ENCODE peak calls at places on chromosome 21, in four cellular contexts. One of them, this sample, is unnamed.

GRCh38 chr21:38440746-38441145 is 57.5 kb downstream of the ERG start:
- DNase-seq in GM12878: no peak
- DNase-seq in K562: no peak
- DNase-seq in H1: no peak
- DNase-seq in this sample: peak

GRCh38 chr21:39924577-39925308 is 57.5 kb downstream of the PCP4 start:
- DNase-seq in GM12878: no peak
- DNase-seq in H1: peak
- DNase-seq in K562: no peak
- DNase-seq in this sample: no peak

GRCh38 chr21:34796518-34797201 is 127.9 kb downstream of the CLIC6 start:
- DNase-seq in K562: no peak
- DNase-seq in GM12878: no peak
- DNase-seq in H1: no peak
- DNase-seq in this sample: peak

GRCh38 chr21:38524168-38525153 is 26.2 kb upstream of the ERG start:
- DNase-seq in H1: no peak
- DNase-seq in K562: no peak
- DNase-seq in GM12878: no peak
- DNase-seq in this sample: peak

GRCh38 chr21:46636550-46637289 is 1.2 kb downstream of the PRMT2 start:
- DNase-seq in K562: no peak
- DNase-seq in GM12878: no peak
- DNase-seq in H1: no peak
- DNase-seq in this sample: no peak

GRCh38 chr21:36430841-36431240 is 45.6 kb downstream of the CHAF1B start:
- DNase-seq in GM12878: no peak
- DNase-seq in H1: no peak
- DNase-seq in K562: no peak
- DNase-seq in this sample: no peak

GRCh38 chr21:37064841-37065240 is 8.0 kb downstream of the PIGP start:
- DNase-seq in K562: no peak
- DNase-seq in H1: no peak
- DNase-seq in GM12878: no peak
- DNase-seq in this sample: no peak

GRCh38 chr21:38927776-38928175 is 122.0 kb downstream of the ETS2 start:
- DNase-seq in H1: no peak
- DNase-seq in GM12878: no peak
- DNase-seq in K562: no peak
- DNase-seq in this sample: no peak

GRCh38 chr21:40445349-40445921 is 401.5 kb downstream of the DSCAM start:
- DNase-seq in H1: no peak
- DNase-seq in K562: no peak
- DNase-seq in GM12878: no peak
- DNase-seq in this sample: no peak

GRCh38 chr21:31052489-31053142 is 14.3 kb upstream of the KRTAP19-8 start:
- DNase-seq in K562: no peak
- DNase-seq in H1: no peak
- DNase-seq in GM12878: no peak
- DNase-seq in this sample: no peak

GRCh38 chr21:25708467-25709065 is 26.1 kb downstream of the ATP5PF start:
- DNase-seq in GM12878: no peak
- DNase-seq in K562: peak
- DNase-seq in H1: no peak
- DNase-seq in this sample: peak

GRCh38 chr21:46352913-46353312 is 29.0 kb downstream of the PCNT start:
- DNase-seq in K562: no peak
- DNase-seq in H1: no peak
- DNase-seq in GM12878: no peak
- DNase-seq in this sample: no peak

GRCh38 chr21:35095859-35096291 is 46.8 kb upstream of the RUNX1 start:
- DNase-seq in K562: no peak
- DNase-seq in H1: no peak
- DNase-seq in GM12878: no peak
- DNase-seq in this sample: no peak

DNA sequence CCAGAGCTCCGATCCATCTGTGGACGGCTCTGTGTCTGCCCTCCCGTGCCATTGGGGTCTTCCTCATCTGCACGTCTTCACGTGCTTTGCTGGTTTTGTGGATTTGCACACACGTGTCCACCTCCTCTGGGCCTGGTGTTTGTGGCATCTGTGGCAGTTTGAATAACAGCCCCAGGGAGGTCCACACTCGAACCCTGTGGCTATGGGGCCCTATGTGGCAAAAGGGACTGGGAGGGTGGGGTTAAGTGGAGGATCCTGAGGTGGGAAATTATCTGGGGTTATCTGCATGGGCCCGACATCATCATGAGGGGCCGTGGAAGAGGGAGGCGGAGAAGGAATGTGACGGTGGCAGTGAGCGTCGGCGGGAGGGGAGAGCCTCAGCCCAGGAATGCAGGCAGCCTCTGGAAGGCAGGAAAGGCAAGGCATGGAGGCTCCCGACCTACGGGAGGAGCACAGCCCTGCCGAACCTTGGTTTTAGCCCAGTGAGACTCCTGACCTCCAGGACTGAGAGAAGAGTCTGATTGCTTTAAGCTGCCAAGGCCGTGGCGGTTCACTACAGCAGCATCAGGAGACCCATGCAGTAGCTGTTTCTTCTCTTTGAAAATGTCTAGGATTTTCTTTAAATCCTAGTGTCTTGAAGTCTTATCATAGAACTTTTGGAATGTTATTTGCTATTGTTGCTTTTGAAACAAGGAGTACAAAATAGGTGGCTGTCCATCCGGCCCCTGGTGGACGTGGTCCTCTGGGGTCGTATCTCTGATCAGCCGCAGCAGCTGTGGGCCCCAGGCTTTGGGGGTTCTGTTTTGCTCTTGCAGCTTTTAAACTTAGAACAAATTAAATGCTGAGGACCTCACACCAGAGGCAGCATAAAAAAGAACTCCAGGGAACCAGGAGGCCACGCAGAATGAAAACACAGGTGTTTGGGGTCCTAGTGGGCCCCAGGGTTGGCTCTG is 40.0 kb upstream of the LRRC3 start:
- DNase-seq in H1: no peak
- DNase-seq in K562: no peak
- DNase-seq in GM12878: no peak
- DNase-seq in this sample: no peak
- TF ChIP-seq GABPA in H1: no peak
- TF ChIP-seq GABPA in K562: no peak
- TF ChIP-seq GABPA in GM12878: no peak
- TF ChIP-seq GABPA in this sample: no peak

DNA sequence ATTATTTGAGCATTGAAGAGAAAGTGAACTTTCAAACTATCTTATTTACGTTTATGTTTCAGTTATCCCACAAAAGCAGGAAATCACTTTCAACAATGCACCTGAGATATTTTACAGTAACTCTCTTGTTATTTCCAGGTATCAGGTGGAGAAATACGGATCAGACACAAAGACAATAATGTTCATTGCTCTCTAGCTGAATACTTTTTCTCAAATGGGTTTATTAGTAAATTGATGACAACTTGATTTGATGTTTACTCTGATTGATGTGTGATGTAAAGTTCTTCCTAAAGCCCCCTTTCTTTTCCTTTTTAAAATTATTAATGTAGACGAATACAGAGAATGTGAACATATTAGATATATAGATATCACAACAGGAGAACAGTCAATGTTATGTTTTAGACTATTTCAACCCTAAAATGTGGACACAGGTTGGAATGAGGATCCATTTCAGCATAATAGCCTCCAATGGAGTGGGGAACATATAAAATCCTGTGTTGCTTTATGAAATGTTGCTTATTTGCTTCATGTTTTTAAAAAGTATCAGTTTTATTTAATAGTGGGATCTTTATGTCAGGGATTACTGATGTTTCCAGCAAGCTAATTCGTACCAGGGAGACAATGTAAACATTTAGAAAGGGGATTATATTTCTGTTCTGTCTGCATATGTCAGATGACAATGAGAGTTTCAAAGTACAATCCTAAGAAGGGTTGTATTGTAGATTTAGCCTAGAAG is 1522.3 kb upstream of the TPTE start:
- DNase-seq in H1: no peak
- DNase-seq in K562: no peak
- DNase-seq in GM12878: no peak
- DNase-seq in this sample: peak
- TF ChIP-seq KDM1A in H1: no peak
- TF ChIP-seq KDM1A in K562: no peak
- TF ChIP-seq KDM1A in GM12878: no peak
- TF ChIP-seq KDM1A in this sample: no peak

DNA sequence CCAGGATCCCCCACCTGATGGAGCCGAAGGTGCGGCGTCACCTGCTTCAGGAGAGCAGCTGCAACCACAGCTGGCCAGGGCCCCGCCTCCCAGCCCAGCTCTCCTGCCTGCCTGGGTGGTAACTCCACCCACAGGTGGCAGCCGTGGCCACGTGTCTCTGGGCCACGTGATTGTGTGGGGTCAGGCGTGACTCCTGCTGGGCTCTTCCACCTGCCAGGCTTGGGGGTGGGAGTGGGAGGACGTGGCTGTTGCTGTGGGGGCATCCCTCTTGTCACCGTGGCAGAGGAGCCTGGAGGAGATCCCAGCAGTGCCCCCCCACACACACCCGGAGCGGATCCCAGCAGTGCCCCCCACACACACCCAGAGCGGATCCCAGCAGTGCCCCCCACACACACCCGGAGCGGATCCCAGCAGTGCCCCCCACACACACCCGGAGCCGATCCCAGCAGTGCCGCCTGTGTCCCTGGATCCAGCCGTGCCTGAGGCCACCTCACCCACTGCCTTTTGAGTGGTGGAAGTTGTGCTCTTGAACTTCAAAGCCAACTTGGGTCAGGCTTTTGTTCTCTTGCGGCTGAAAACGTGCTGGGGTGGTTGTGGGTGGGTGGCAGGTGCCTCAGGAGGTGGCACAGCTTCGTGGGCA is 32.2 kb downstream of the POFUT2 start:
- DNase-seq in H1: peak
- DNase-seq in GM12878: no peak
- DNase-seq in K562: peak
- DNase-seq in this sample: peak
- TF ChIP-seq GABPA in H1: no peak
- TF ChIP-seq GABPA in GM12878: no peak
- TF ChIP-seq GABPA in K562: no peak
- TF ChIP-seq GABPA in this sample: no peak

GRCh38 chr21:32732544-32732943 is 4.7 kb upstream of the SYNJ1 start:
- DNase-seq in H1: no peak
- DNase-seq in K562: no peak
- DNase-seq in GM12878: no peak
- DNase-seq in this sample: no peak
- TF ChIP-seq KDM1A in H1: no peak
- TF ChIP-seq KDM1A in K562: no peak
- TF ChIP-seq KDM1A in GM12878: no peak
- TF ChIP-seq KDM1A in this sample: no peak

DNA sequence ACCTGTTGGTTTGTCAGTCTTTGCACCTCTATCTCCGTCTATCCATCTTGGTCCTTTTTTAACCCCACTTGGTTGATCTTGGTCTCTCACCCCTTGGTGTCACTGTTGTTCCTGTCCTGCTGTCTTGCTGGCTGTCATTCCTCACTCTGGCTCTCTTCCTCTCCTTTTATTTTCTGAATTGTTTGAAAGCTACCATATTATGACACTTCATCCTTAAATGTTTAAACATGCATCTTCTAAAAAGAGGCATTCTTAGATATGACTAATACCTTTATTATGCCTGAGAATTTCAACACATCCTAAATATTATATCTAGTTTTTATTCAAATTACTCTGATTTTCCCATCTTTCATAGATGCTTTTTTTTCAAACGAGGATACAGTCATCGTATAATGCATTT is 37.0 kb downstream of the BACH1 start:
- DNase-seq in H1: no peak
- DNase-seq in GM12878: no peak
- DNase-seq in K562: no peak
- DNase-seq in this sample: no peak
- TF ChIP-seq GABPA in H1: no peak
- TF ChIP-seq GABPA in GM12878: no peak
- TF ChIP-seq GABPA in K562: no peak
- TF ChIP-seq GABPA in this sample: no peak

GRCh38 chr21:42220138-42220701 is 1.3 kb downstream of the ABCG1 start:
- DNase-seq in K562: no peak
- DNase-seq in GM12878: no peak
- DNase-seq in H1: peak
- DNase-seq in this sample: peak
- TF ChIP-seq KDM1A in K562: no peak
- TF ChIP-seq KDM1A in GM12878: no peak
- TF ChIP-seq KDM1A in H1: no peak
- TF ChIP-seq KDM1A in this sample: no peak

DNA sequence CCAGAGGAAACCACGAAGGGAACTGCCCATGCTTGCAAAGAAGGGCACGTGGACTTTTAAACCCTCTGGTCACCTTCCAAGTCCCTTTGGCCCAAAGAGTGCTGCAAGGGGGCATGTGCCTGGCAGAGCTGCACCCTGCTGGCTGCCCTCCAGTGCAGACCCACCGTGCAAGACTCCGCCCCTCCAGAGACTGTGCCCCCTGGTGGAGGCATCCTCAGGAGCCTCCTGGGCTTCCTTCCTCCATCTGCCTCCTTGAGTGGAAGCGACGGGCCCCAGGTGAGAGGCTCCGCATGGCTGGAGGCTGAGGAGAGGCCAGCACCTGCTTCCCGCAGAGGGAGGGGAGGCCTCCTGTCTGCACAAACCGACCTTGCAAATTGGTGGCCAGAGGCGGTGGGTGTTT is 100.7 kb downstream of the CRYAA start:
- DNase-seq in K562: peak
- DNase-seq in GM12878: no peak
- DNase-seq in H1: peak
- DNase-seq in this sample: no peak
- TF ChIP-seq GABPA in K562: no peak
- TF ChIP-seq GABPA in GM12878: no peak
- TF ChIP-seq GABPA in H1: no peak
- TF ChIP-seq GABPA in this sample: no peak

GRCh38 chr21:33541756-33542639 is at the start of gene GART:
- DNase-seq in K562: peak
- DNase-seq in H1: peak
- DNase-seq in GM12878: peak
- DNase-seq in this sample: peak
- TF ChIP-seq KDM1A in K562: no peak
- TF ChIP-seq KDM1A in H1: no peak
- TF ChIP-seq KDM1A in GM12878: no peak
- TF ChIP-seq KDM1A in this sample: no peak

This sample was measured in HepG2.